ENCODE peak calls at places on chromosomes 6 and 20, in six cellular contexts. I, R, U, P, F and T are unnamed samples.

GRCh38 chr6:167341038-167341613 is 16.2 kb downstream of the TTLL2 start:
- DNase-seq in U (no peak), P (no peak), R (no peak), I (no peak), F (no peak), T (no peak)

GRCh38 chr20:53387983-53388675 is 205.5 kb downstream of the ZNF217 start:
- DNase-seq in P (peak), U (no peak), F (no peak), R (no peak), I (no peak), T (no peak)

GRCh38 chr6:69768664-69769063 is 28.1 kb downstream of the LMBRD1 start:
- DNase-seq in U (peak), R (peak), F (no peak), P (no peak), I (no peak), T (peak)

GRCh38 chr6:83707829-83708545 is 914 bp downstream of the SNAP91 start:
- DNase-seq in F (no peak), P (no peak), I (no peak), R (no peak), U (no peak), T (peak)

GRCh38 chr6:133961831-133962230 is 8.8 kb downstream of the TBPL1 start:
- DNase-seq in R (no peak), F (no peak), P (no peak), U (no peak), I (no peak), T (no peak)

GRCh38 chr20:40305303-40305702 is 383.7 kb downstream of the MAFB start:
- DNase-seq in P (no peak), I (no peak), R (no peak), F (no peak), U (no peak), T (no peak)

GRCh38 chr6:70398783-70399730 is 14.3 kb upstream of the FAM135A start:
- DNase-seq in R (peak), F (peak), U (peak), P (no peak), I (no peak), T (peak)

GRCh38 chr6:163398104-163398503 is 16.4 kb upstream of the QKI start:
- DNase-seq in F (no peak), R (no peak), U (peak), P (no peak), I (no peak), T (peak)

GRCh38 chr20:61699184-61700066 is 366.3 kb downstream of the TAF4 start:
- DNase-seq in I (no peak), U (no peak), P (no peak), F (no peak), R (no peak), T (no peak)

GRCh38 chr6:101762851-101763250 is 369.3 kb downstream of the GRIK2 start:
- DNase-seq in F (no peak), U (no peak), I (no peak), R (peak), P (no peak), T (peak)

GRCh38 chr20:38130687-38131587 is 34.1 kb downstream of the TGM2 start:
- DNase-seq in F (no peak), R (no peak), U (no peak), I (no peak), P (no peak), T (no peak)

GRCh38 chr6:158660331-158660730 is 10.5 kb downstream of the SYTL3 start:
- DNase-seq in F (peak), U (peak), P (peak), R (no peak), I (peak), T (peak)

GRCh38 chr6:121590941-121591340 is 155.5 kb downstream of the GJA1 start:
- DNase-seq in I (no peak), U (no peak), P (no peak), R (no peak), F (no peak), T (no peak)

GRCh38 chr20:63863798-63864544 is 1.1 kb upstream of the TPD52L2 start:
- DNase-seq in R (peak), U (peak), F (peak), P (peak), I (peak), T (peak)

GRCh38 chr6:136552054-136552453 is 1.8 kb upstream of the MAP7 start:
- DNase-seq in R (no peak), I (no peak), P (no peak), F (no peak), U (no peak), T (no peak)

GRCh38 chr6:42038811-42039408 is 11.4 kb upstream of the TAF8 start:
- DNase-seq in U (no peak), R (peak), F (no peak), I (no peak), P (no peak), T (no peak)

GRCh38 chr20:33394718-33395117 is 6.6 kb downstream of the CDK5RAP1 start:
- DNase-seq in P (no peak), F (no peak), I (no peak), U (no peak), R (peak), T (peak)
- TF ChIP-seq CTCF in P (no peak), F (no peak), I (peak), U (peak), R (no peak), T (peak)

GRCh38 chr6:145497006-145497405 is 238.3 kb downstream of the EPM2A start:
- DNase-seq in F (no peak), R (no peak), P (no peak), I (no peak), U (no peak), T (no peak)

GRCh38 chr6:145507251-145507650 is 228.1 kb downstream of the EPM2A start:
- DNase-seq in U (no peak), R (no peak), F (no peak), I (no peak), P (no peak), T (no peak)

GRCh38 chr6:145506554-145506953 is 228.8 kb downstream of the EPM2A start:
- DNase-seq in F (no peak), R (peak), U (peak), I (no peak), P (no peak), T (no peak)

GRCh38 chr6:145498425-145498824 is 236.9 kb downstream of the EPM2A start:
- DNase-seq in U (no peak), F (no peak), I (no peak), P (no peak), R (no peak), T (no peak)

DNA sequence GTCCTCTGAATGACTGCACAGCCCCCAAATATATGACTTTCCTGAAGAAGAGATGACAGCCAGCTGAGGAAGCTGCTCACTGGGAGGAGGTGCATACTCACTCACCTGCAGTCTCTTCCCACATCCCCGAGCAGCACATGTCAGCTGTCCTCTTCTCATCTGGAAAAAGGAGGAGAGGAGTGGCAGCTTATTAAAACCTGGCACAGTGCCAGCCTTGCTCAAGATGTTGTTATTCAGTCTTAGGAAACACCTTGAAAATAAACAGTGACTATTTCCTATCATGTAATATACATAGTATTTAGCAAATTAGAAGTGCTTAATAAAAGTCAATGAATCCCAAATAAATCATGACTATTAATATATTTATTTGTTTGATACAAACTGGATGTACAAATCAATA is 232.9 kb downstream of the EPM2A start:
- DNase-seq in F (no peak), P (no peak), I (no peak), U (peak), R (no peak), T (peak)
- H3K4me3 ChIP-seq in F (no peak), P (no peak), I (no peak), U (no peak), R (no peak), T (no peak)

GRCh38 chr20:22182148-22182547 is 402.2 kb downstream of the FOXA2 start:
- DNase-seq in I (no peak), R (no peak), P (no peak), F (no peak), U (no peak), T (no peak)

GRCh38 chr20:22180244-22180643 is 404.1 kb downstream of the FOXA2 start:
- DNase-seq in F (no peak), P (no peak), U (no peak), I (no peak), R (no peak), T (no peak)
- TF ChIP-seq CTCF in F (no peak), P (no peak), U (peak), I (peak), R (peak), T (no peak)

GRCh38 chr20:44909872-44910689 is at the start of gene PABPC1L:
- DNase-seq in R (peak), U (peak), P (peak), F (peak), I (peak), T (peak)

GRCh38 chr20:44912189-44912588 is 2.3 kb downstream of the PABPC1L start:
- DNase-seq in R (no peak), I (no peak), F (no peak), P (no peak), U (no peak), T (no peak)

GRCh38 chr20:44908987-44909871 is 631 bp upstream of the PABPC1L start:
- DNase-seq in P (no peak), F (no peak), R (no peak), U (no peak), I (no peak), T (no peak)

GRCh38 chr20:44911264-44911921 is 1.5 kb downstream of the PABPC1L start:
- DNase-seq in P (peak), I (peak), R (peak), U (peak), F (peak), T (peak)

GRCh38 chr20:44910690-44911262 is 916 bp downstream of the PABPC1L start:
- DNase-seq in F (no peak), U (no peak), R (no peak), P (no peak), I (no peak), T (peak)
- H3K4me3 ChIP-seq in F (peak), U (peak), R (peak), P (peak), I (peak), T (peak)